ENCODE peak calls at places on chromosomes 16 and 17, in nine cellular contexts. J is OCI-LY7, U is lung, I is endodermal cell, Z is colonic mucosa, D is uterus, X is hepatocyte, G is MM.1S, Q is fibroblast of lung. C is an unnamed sample. For H3K4me1, the result is how much of the 10 kb centered on the place peaks cover.

GRCh38 chr17:10705727-10706126 is 8.3 kb downstream of the ADPRM start:
- DNase-seq in U (no peak), D (no peak), X (no peak), Q (no peak), I (no peak), Z (no peak), J (no peak), G (no peak), C (no peak)

GRCh38 chr16:16014329-16015224 is 65.2 kb downstream of the ABCC1 start:
- DNase-seq in Q (peak), U (peak), Z (no peak), D (peak), J (no peak), X (peak), I (no peak), G (no peak), C (peak)

GRCh38 chr17:58755577-58756245 is at the start of gene PPM1E:
- DNase-seq in I (peak), J (peak), G (peak), Q (peak), Z (peak), U (no peak), X (peak), D (peak), C (peak)

GRCh38 chr17:47193931-47194481 is 4.9 kb upstream of the CDC27 start:
- DNase-seq in J (no peak), Z (no peak), X (no peak), G (no peak), Q (no peak), U (no peak), D (no peak), I (no peak), C (no peak)

GRCh38 chr17:20095366-20096080 is 86.4 kb downstream of the SPECC1 start:
- DNase-seq in J (no peak), I (peak), U (no peak), X (peak), G (no peak), D (peak), Z (no peak), Q (peak), C (peak)

GRCh38 chr16:87344931-87345631 is 27.9 kb upstream of the C16orf95 start:
- DNase-seq in Z (peak), I (no peak), X (no peak), J (no peak), G (no peak), U (peak), Q (no peak), D (no peak), C (peak)

GRCh38 chr16:55411231-55411630 is 67.8 kb upstream of the MMP2 start:
- DNase-seq in X (no peak), Z (no peak), J (no peak), U (no peak), Q (no peak), G (no peak), I (peak), D (no peak), C (no peak)

GRCh38 chr17:12620200-12620720 is 45.4 kb upstream of the MYOCD start:
- DNase-seq in X (no peak), Q (peak), G (peak), I (no peak), J (no peak), U (no peak), Z (no peak), D (no peak), C (no peak)

GRCh38 chr16:3677994-3678393 is 23.5 kb downstream of the DNASE1 start:
- DNase-seq in Q (no peak), D (no peak), U (no peak), I (no peak), J (no peak), Z (no peak), G (no peak), X (no peak), C (no peak)

GRCh38 chr16:10121496-10121895 is 60.7 kb downstream of the GRIN2A start:
- DNase-seq in I (no peak), D (no peak), Q (no peak), J (no peak), X (peak), G (no peak), U (no peak), Z (no peak), C (no peak)

GRCh38 chr17:77371117-77371887 is 230.5 kb downstream of the SEC14L1 start:
- DNase-seq in Q (no peak), J (no peak), U (no peak), I (no peak), D (no peak), Z (no peak), G (peak), X (no peak), C (no peak)

GRCh38 chr17:42566215-42566872 is 556 bp upstream of the MLX start:
- DNase-seq in I (no peak), Z (no peak), J (no peak), D (no peak), G (no peak), U (peak), Q (no peak), X (no peak), C (peak)

GRCh38 chr17:1577186-1577585 is 14.6 kb upstream of the PITPNA start:
- DNase-seq in X (peak), U (peak), Q (peak), Z (peak), I (peak), J (no peak), D (peak), G (no peak), C (peak)

GRCh38 chr16:1474796-1475551 is at the start of gene CLCN7:
- DNase-seq in I (peak), X (peak), J (peak), Z (peak), Q (peak), D (peak), U (peak), G (peak), C (peak)

GRCh38 chr16:65704866-65705265 is 583.0 kb upstream of the CDH11 start:
- DNase-seq in Z (no peak), G (no peak), J (no peak), Q (no peak), U (no peak), I (peak), X (no peak), D (no peak), C (no peak)

GRCh38 chr17:55162556-55162946 is 102.2 kb upstream of the HLF start:
- DNase-seq in Z (no peak), G (no peak), X (no peak), J (no peak), D (no peak), Q (no peak), U (no peak), I (no peak), C (no peak)

GRCh38 chr16:9184354-9184690 is 92.9 kb downstream of the HAPSTR1 start:
- DNase-seq in U (no peak), D (no peak), J (no peak), X (no peak), Q (no peak), I (no peak), G (no peak), Z (no peak), C (no peak)

GRCh38 chr17:72697602-72698146 is 394.8 kb downstream of the SLC39A11 start:
- DNase-seq in J (no peak), Z (no peak), D (no peak), Q (no peak), G (no peak), I (no peak), X (peak), U (no peak), C (no peak)

GRCh38 chr17:3447625-3448024 is 14.0 kb upstream of the OR1E2 start:
- DNase-seq in D (no peak), J (peak), X (peak), I (peak), U (no peak), Q (peak), Z (no peak), G (no peak), C (no peak)

GRCh38 chr17:78138204-78139060 is 7.8 kb upstream of the C17orf99 start:
- DNase-seq in D (no peak), Q (no peak), G (no peak), J (no peak), I (peak), X (no peak), U (peak), Z (no peak), C (no peak)

GRCh38 chr16:2121853-2122252 is 13.8 kb downstream of the PKD1 start:
- DNase-seq in U (no peak), Q (no peak), X (no peak), G (no peak), D (peak), Z (no peak), J (no peak), I (no peak), C (no peak)

GRCh38 chr17:21072623-21073278 is 29.9 kb upstream of the USP22 start:
- DNase-seq in D (no peak), X (no peak), Q (no peak), G (no peak), Z (no peak), J (no peak), U (no peak), I (no peak), C (no peak)

GRCh38 chr16:15607700-15608396 is 35.1 kb downstream of the MARF1 start:
- DNase-seq in D (peak), Q (peak), G (no peak), Z (no peak), U (no peak), X (no peak), I (no peak), J (no peak), C (no peak)

GRCh38 chr16:70635356-70636016 is 10.9 kb upstream of the IL34 start:
- DNase-seq in X (no peak), D (no peak), Z (no peak), Q (peak), J (no peak), G (no peak), I (no peak), U (no peak), C (no peak)

GRCh38 chr16:27867122-27868110 is 196.1 kb downstream of the GSG1L start:
- DNase-seq in J (peak), U (peak), Q (peak), Z (peak), D (peak), X (peak), I (peak), G (peak), C (peak)

GRCh38 chr16:88289549-88290344 is 93.0 kb upstream of the ZNF469 start:
- DNase-seq in Q (no peak), X (no peak), U (no peak), G (peak), Z (no peak), I (no peak), J (no peak), D (no peak), C (no peak)

GRCh38 chr17:44916059-44916780 is 920 bp upstream of the GFAP start:
- DNase-seq in Z (no peak), X (peak), Q (no peak), J (no peak), U (no peak), D (no peak), I (no peak), G (no peak), C (no peak)

GRCh38 chr17:74759243-74759801 is 10.9 kb downstream of the NHERF1 start:
- DNase-seq in Q (no peak), D (no peak), G (peak), X (no peak), Z (no peak), I (peak), J (peak), U (no peak), C (peak)

GRCh38 chr17:43830510-43831145 is 2.3 kb downstream of the MPP3 start:
- DNase-seq in X (no peak), I (no peak), U (no peak), Q (no peak), J (no peak), G (no peak), Z (no peak), D (no peak), C (no peak)

GRCh38 chr17:72706396-72706981 is 386.0 kb downstream of the SLC39A11 start:
- DNase-seq in Q (no peak), X (no peak), I (no peak), J (no peak), G (no peak), U (no peak), Z (no peak), D (no peak), C (no peak)

GRCh38 chr17:73506470-73507435 is 137.5 kb downstream of the SDK2 start:
- DNase-seq in D (no peak), X (no peak), J (no peak), G (no peak), Z (no peak), Q (no peak), U (no peak), I (no peak), C (no peak)

GRCh38 chr17:16398270-16399267 is 16.8 kb upstream of the TRPV2 start:
- DNase-seq in I (peak), Z (no peak), U (no peak), J (peak), Q (no peak), D (no peak), G (no peak), X (no peak), C (no peak)

GRCh38 chr16:76639685-76640289 is 362.6 kb downstream of the CNTNAP4 start:
- DNase-seq in G (no peak), J (peak), Z (peak), D (no peak), U (no peak), Q (peak), X (peak), I (peak), C (no peak)

GRCh38 chr16:75011634-75012307 is 12.9 kb downstream of the ZNRF1 start:
- DNase-seq in Z (no peak), J (no peak), D (peak), U (no peak), X (peak), G (no peak), I (no peak), Q (peak), C (no peak)

GRCh38 chr17:76872221-76872873 is 4.1 kb downstream of the MGAT5B start:
- DNase-seq in I (no peak), G (peak), Q (peak), X (peak), J (no peak), Z (no peak), D (no peak), U (no peak), C (peak)

GRCh38 chr16:63981639-63982038 is 1140.2 kb downstream of the CDH11 start:
- DNase-seq in Q (no peak), D (no peak), J (no peak), G (no peak), I (no peak), X (no peak), U (no peak), Z (no peak), C (no peak)

GRCh38 chr16:67100569-67101300 is 9.0 kb upstream of the PHAF1 start:
- DNase-seq in D (no peak), Q (peak), X (peak), I (no peak), U (no peak), Z (no peak), J (peak), G (peak), C (no peak)

GRCh38 chr17:13002761-13003453 is 14.9 kb downstream of the ELAC2 start:
- DNase-seq in X (peak), J (peak), U (peak), D (peak), G (peak), Z (peak), Q (peak), I (peak), C (peak)

GRCh38 chr16:85423186-85423550 is 190.0 kb upstream of the GSE1 start:
- DNase-seq in D (no peak), X (no peak), U (no peak), G (no peak), Z (no peak), J (no peak), I (no peak), Q (no peak), C (no peak)

GRCh38 chr16:4692460-4693295 is 684 bp upstream of the NUDT16L1 start:
- DNase-seq in X (peak), U (peak), D (no peak), J (peak), Q (no peak), I (peak), Z (no peak), G (peak), C (no peak)

GRCh38 chr16:4691666-4692412 is 1.5 kb upstream of the NUDT16L1 start:
- DNase-seq in J (no peak), X (peak), G (no peak), Q (no peak), Z (no peak), D (peak), U (no peak), I (peak), C (no peak)

GRCh38 chr16:4694664-4695451 is 1.5 kb downstream of the NUDT16L1 start:
- DNase-seq in Z (no peak), D (peak), Q (no peak), X (no peak), G (no peak), I (peak), J (no peak), U (no peak), C (no peak)

GRCh38 chr16:4693956-4694663 is 748 bp downstream of the NUDT16L1 start:
- DNase-seq in Q (peak), U (no peak), X (peak), D (peak), I (peak), J (peak), Z (peak), G (peak), C (peak)

GRCh38 chr16:4693296-4693955 is at the start of gene NUDT16L1:
- DNase-seq in Z (peak), G (peak), I (peak), X (peak), Q (peak), U (peak), J (peak), D (peak), C (peak)
- TF ChIP-seq CTCF in Z (peak), G (peak), I (peak), X (peak), Q (no peak), U (peak), J (peak), D (peak), C (no peak)

GRCh38 chr16:83843657-83844056 is 35.9 kb downstream of the HSBP1 start:
- DNase-seq in J (peak), D (no peak), G (no peak), U (no peak), X (no peak), Q (no peak), I (peak), Z (no peak), C (no peak)
- H3K4me1 ChIP-seq in J (under half), D (under half), G (under half), U (under half), X (under half), Q (under half), I (under half), Z (under half), C (under half)

GRCh38 chr17:6910987-6911603 is 79.6 kb upstream of the TEKT1 start:
- DNase-seq in Q (peak), J (peak), D (no peak), U (no peak), G (peak), I (no peak), X (peak), Z (no peak), C (no peak)
- TF ChIP-seq CTCF in Q (peak), J (peak), D (no peak), U (peak), G (peak), I (peak), X (peak), Z (peak), C (peak)

GRCh38 chr17:27564463-27564862 is 66.5 kb upstream of the LGALS9 start:
- DNase-seq in D (no peak), Z (no peak), U (no peak), G (no peak), I (no peak), Q (no peak), X (no peak), J (no peak), C (no peak)
- H3K4me1 ChIP-seq in D (under half), Z (under half), U (under half), G (under half), I (under half), Q (under half), X (under half), J (under half), C (under half)

DNA sequence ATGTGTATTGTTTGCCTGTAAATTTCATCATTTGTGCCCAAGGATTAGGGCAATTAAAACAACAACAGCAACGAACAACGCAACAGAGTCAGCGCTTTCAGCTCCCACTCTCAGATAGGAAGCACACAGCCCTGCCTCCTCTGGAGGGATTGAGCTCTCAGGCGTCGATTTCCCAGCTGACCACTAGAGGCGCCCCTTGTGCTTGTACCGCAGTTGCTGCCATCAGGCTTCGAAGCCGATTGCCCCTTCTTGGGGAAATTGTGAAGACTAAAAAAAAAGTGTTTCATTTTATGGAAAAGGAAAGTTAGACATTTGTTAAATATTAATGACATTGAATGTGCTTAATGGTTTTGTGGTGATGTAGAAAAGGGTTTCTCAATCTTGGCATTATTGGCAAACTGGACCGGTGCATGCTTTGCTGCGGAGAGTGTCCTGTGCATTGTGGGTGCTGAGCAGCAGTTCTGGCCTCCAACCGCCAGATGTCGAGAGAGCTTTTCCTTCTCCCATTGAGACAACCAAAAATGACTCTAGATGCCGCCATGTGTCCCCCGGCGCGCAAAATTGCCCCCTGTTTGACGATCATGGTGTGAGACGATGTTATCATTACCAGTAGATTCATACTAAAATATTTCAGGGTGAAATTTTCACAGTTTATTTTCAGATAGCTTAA is 650.4 kb upstream of the RBFOX1 start:
- DNase-seq in U (no peak), X (peak), I (peak), G (peak), Z (peak), J (peak), D (no peak), Q (no peak), C (peak)
- TF ChIP-seq CTCF in U (no peak), X (peak), I (peak), G (peak), Z (peak), J (peak), D (no peak), Q (peak), C (peak)

GRCh38 chr16:69471121-69471520 is 46.7 kb downstream of the CYB5B start:
- DNase-seq in D (no peak), Q (no peak), I (no peak), Z (no peak), U (no peak), J (no peak), G (no peak), X (no peak), C (no peak)
- H3K4me1 ChIP-seq in D (under half), Q (under half), I (under half), Z (under half), U (under half), J (under half), G (under half), X (under half), C (under half)

DNA sequence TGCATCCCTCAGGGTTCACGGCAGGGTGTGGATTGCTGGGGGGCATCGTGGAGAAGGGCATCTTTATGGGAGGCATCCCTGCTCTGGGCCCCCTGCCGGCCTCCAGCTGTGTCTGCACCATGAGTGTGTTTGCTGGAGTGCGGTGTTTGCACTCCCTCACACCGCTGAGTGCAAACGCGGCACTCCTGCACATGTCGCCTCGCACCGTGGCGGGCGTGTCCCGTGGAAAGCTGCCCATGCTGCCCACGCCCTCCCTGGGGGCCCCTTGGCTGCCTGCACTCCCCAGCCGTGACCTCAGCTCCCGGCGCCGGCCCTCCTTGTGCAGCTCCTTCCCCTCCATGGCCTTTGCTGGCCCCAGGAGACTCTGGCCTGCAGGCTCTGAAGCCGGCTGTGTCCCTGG is 74.6 kb upstream of the ZNF750 start:
- DNase-seq in X (no peak), J (peak), D (no peak), U (no peak), I (no peak), Z (no peak), G (no peak), Q (no peak), C (no peak)
- TF ChIP-seq CTCF in X (no peak), J (peak), D (peak), U (no peak), I (no peak), Z (peak), G (no peak), Q (peak), C (peak)

GRCh38 chr17:38738007-38738662 is 8.0 kb downstream of the CISD3 start:
- DNase-seq in U (no peak), Q (no peak), D (no peak), X (no peak), J (no peak), Z (no peak), G (no peak), I (no peak), C (no peak)
- H3K4me1 ChIP-seq in U (under half), Q (under half), D (under half), X (under half), J (under half), Z (under half), G (under half), I (under half), C (under half)

C was measured in transverse colon.